ENCODE peak calls at places on chromosomes 13 and 19, in nine cellular contexts. F is AG09319; E is endodermal cell; H is germinal center; K is stimulated activated CD8-positive, alpha-beta memory T cell treated with anti-CD3 and anti-CD28 coated beads, Interleukin-2, amount 100 ng/mL, for 48 hours; I is ELR; C is stimulated activated CD4-positive, alpha-beta T cell treated with anti-CD3 and anti-CD28 coated beads, Interleukin-12 subunit alpha, Interleukin-12 subunit beta, amount 100 ng/mL, for 4 hours; R is stromal cell of bone marrow; P is EL. B is an unnamed sample.

GRCh38 chr13:68522184-68522583 is 1292.0 kb upstream of the PCDH9 start:
- DNase-seq in F (no peak), E (no peak), H (no peak), K (no peak), I (no peak), C (no peak), R (no peak), P (no peak), B (no peak)

GRCh38 chr19:435056-435706 is 25.7 kb downstream of the SHC2 start:
- DNase-seq in F (no peak), E (no peak), H (no peak), K (no peak), I (no peak), C (no peak), R (no peak), P (no peak), B (no peak)

GRCh38 chr19:5585461-5586299 is 17.9 kb upstream of the TINCR start:
- DNase-seq in F (no peak), E (peak), H (no peak), K (peak), I (no peak), C (peak), R (no peak), P (no peak), B (no peak)

GRCh38 chr13:112885242-112885781 is 83.7 kb upstream of the MCF2L start:
- DNase-seq in F (no peak), E (no peak), H (no peak), K (no peak), I (no peak), C (no peak), R (no peak), P (no peak), B (no peak)

GRCh38 chr13:104641309-104641708 is 1575.1 kb upstream of the SLC10A2 start:
- DNase-seq in F (no peak), E (no peak), H (no peak), K (no peak), I (peak), C (no peak), R (peak), P (peak), B (no peak)

GRCh38 chr13:78881746-78882145 is 222.8 kb upstream of the OBI1 start:
- DNase-seq in F (no peak), E (no peak), H (no peak), K (no peak), I (no peak), C (no peak), R (no peak), P (no peak), B (no peak)

GRCh38 chr13:106570354-106570822 is 2.5 kb upstream of the ARGLU1 start:
- DNase-seq in F (no peak), E (peak), H (peak), K (peak), I (peak), C (peak), R (no peak), P (peak), B (no peak)

GRCh38 chr13:52387721-52388120 is 18.3 kb downstream of the THSD1 start:
- DNase-seq in F (no peak), E (no peak), H (no peak), K (no peak), I (no peak), C (no peak), R (no peak), P (no peak), B (no peak)

GRCh38 chr13:101417043-101417406 is 717 bp upstream of the NALCN start:
- DNase-seq in F (no peak), E (no peak), H (no peak), K (no peak), I (peak), C (no peak), R (no peak), P (peak), B (no peak)